ENCODE peak calls at places on chromosomes 6 and 20, in ten cellular contexts. One of them, this sample, is unnamed.
A peak's percentile ranks its signal among the peaks of the same experiment; 100 is the strongest.

GRCh38 chr6:26003102-26003694 is 40.6 kb downstream of the TRIM38 start:
- DNase-seq in right lobe of liver: no peak
- DNase-seq in bronchial epithelial cell: peak; percentile 63
- DNase-seq in heart left ventricle: peak; percentile 47
- DNase-seq in brain microvascular endothelial cell: peak; percentile 54
- DNase-seq in left ventricle myocardium inferior: no peak
- DNase-seq in WTC11: peak; percentile 77
- DNase-seq in uterus: peak; percentile 56
- DNase-seq in choroid plexus epithelial cell: peak; percentile 72
- DNase-seq in progenitor cell of endocrine pancreas: peak; percentile 46
- DNase-seq in this sample: peak; percentile 76

GRCh38 chr6:48826884-48827701 is 636.0 kb downstream of the MMUT start:
- DNase-seq in right lobe of liver: no peak
- DNase-seq in bronchial epithelial cell: peak; percentile 99
- DNase-seq in heart left ventricle: no peak
- DNase-seq in brain microvascular endothelial cell: peak; percentile 98
- DNase-seq in left ventricle myocardium inferior: no peak
- DNase-seq in WTC11: no peak
- DNase-seq in uterus: no peak
- DNase-seq in choroid plexus epithelial cell: peak; percentile 89
- DNase-seq in progenitor cell of endocrine pancreas: no peak
- DNase-seq in this sample: no peak

GRCh38 chr20:57680131-57680716 is 29.6 kb downstream of the PMEPA1 start:
- DNase-seq in right lobe of liver: no peak
- DNase-seq in bronchial epithelial cell: no peak
- DNase-seq in heart left ventricle: no peak
- DNase-seq in brain microvascular endothelial cell: no peak
- DNase-seq in left ventricle myocardium inferior: no peak
- DNase-seq in WTC11: no peak
- DNase-seq in uterus: no peak
- DNase-seq in choroid plexus epithelial cell: peak; percentile 28
- DNase-seq in progenitor cell of endocrine pancreas: no peak
- DNase-seq in this sample: no peak

GRCh38 chr20:48407710-48408109 is 420.1 kb downstream of the PREX1 start:
- DNase-seq in right lobe of liver: no peak
- DNase-seq in bronchial epithelial cell: no peak
- DNase-seq in heart left ventricle: no peak
- DNase-seq in brain microvascular endothelial cell: no peak
- DNase-seq in left ventricle myocardium inferior: no peak
- DNase-seq in WTC11: no peak
- DNase-seq in uterus: no peak
- DNase-seq in choroid plexus epithelial cell: no peak
- DNase-seq in progenitor cell of endocrine pancreas: no peak
- DNase-seq in this sample: no peak

GRCh38 chr6:6591778-6592388 is 3.4 kb downstream of the LY86 start:
- DNase-seq in right lobe of liver: no peak
- DNase-seq in bronchial epithelial cell: no peak
- DNase-seq in heart left ventricle: peak; percentile 43
- DNase-seq in brain microvascular endothelial cell: no peak
- DNase-seq in left ventricle myocardium inferior: no peak
- DNase-seq in WTC11: no peak
- DNase-seq in uterus: no peak
- DNase-seq in choroid plexus epithelial cell: no peak
- DNase-seq in progenitor cell of endocrine pancreas: no peak
- DNase-seq in this sample: no peak

GRCh38 chr6:25173951-25174474 is 105.2 kb upstream of the CARMIL1 start:
- DNase-seq in right lobe of liver: no peak
- DNase-seq in bronchial epithelial cell: peak; percentile 96
- DNase-seq in heart left ventricle: no peak
- DNase-seq in brain microvascular endothelial cell: peak; percentile 82
- DNase-seq in left ventricle myocardium inferior: no peak
- DNase-seq in WTC11: no peak
- DNase-seq in uterus: no peak
- DNase-seq in choroid plexus epithelial cell: peak; percentile 97
- DNase-seq in progenitor cell of endocrine pancreas: no peak
- DNase-seq in this sample: no peak

GRCh38 chr20:50347568-50347981 is 156.9 kb downstream of the CEBPB start:
- DNase-seq in right lobe of liver: no peak
- DNase-seq in bronchial epithelial cell: no peak
- DNase-seq in heart left ventricle: no peak
- DNase-seq in brain microvascular endothelial cell: no peak
- DNase-seq in left ventricle myocardium inferior: no peak
- DNase-seq in WTC11: no peak
- DNase-seq in uterus: no peak
- DNase-seq in choroid plexus epithelial cell: no peak
- DNase-seq in progenitor cell of endocrine pancreas: no peak
- DNase-seq in this sample: no peak

GRCh38 chr6:139708342-139709199 is 334.1 kb upstream of the CITED2 start:
- DNase-seq in right lobe of liver: no peak
- DNase-seq in bronchial epithelial cell: peak; percentile 30
- DNase-seq in heart left ventricle: no peak
- DNase-seq in brain microvascular endothelial cell: peak; percentile 88
- DNase-seq in left ventricle myocardium inferior: no peak
- DNase-seq in WTC11: no peak
- DNase-seq in uterus: no peak
- DNase-seq in choroid plexus epithelial cell: peak; percentile 91
- DNase-seq in progenitor cell of endocrine pancreas: no peak
- DNase-seq in this sample: no peak

GRCh38 chr20:9329356-9330092 is 184.9 kb upstream of the LAMP5 start:
- DNase-seq in right lobe of liver: no peak
- DNase-seq in bronchial epithelial cell: no peak
- DNase-seq in heart left ventricle: no peak
- DNase-seq in brain microvascular endothelial cell: no peak
- DNase-seq in left ventricle myocardium inferior: no peak
- DNase-seq in WTC11: no peak
- DNase-seq in uterus: no peak
- DNase-seq in choroid plexus epithelial cell: peak; percentile 31
- DNase-seq in progenitor cell of endocrine pancreas: no peak
- DNase-seq in this sample: no peak

GRCh38 chr6:115729036-115729435 is 331.7 kb downstream of the FRK start:
- DNase-seq in right lobe of liver: no peak
- DNase-seq in bronchial epithelial cell: no peak
- DNase-seq in heart left ventricle: no peak
- DNase-seq in brain microvascular endothelial cell: no peak
- DNase-seq in left ventricle myocardium inferior: no peak
- DNase-seq in WTC11: peak; percentile 11
- DNase-seq in uterus: no peak
- DNase-seq in choroid plexus epithelial cell: no peak
- DNase-seq in progenitor cell of endocrine pancreas: no peak
- DNase-seq in this sample: peak; percentile 16

GRCh38 chr20:18588554-18589043 is 745 bp downstream of the DTD1 start:
- DNase-seq in right lobe of liver: no peak
- DNase-seq in bronchial epithelial cell: no peak
- DNase-seq in heart left ventricle: no peak
- DNase-seq in brain microvascular endothelial cell: peak; percentile 1
- DNase-seq in left ventricle myocardium inferior: no peak
- DNase-seq in WTC11: peak; percentile 24
- DNase-seq in uterus: peak; percentile 17
- DNase-seq in choroid plexus epithelial cell: no peak
- DNase-seq in progenitor cell of endocrine pancreas: no peak
- DNase-seq in this sample: peak; percentile 40

GRCh38 chr6:158999154-158999668 is 791 bp downstream of the RSPH3 start:
- DNase-seq in right lobe of liver: no peak
- DNase-seq in bronchial epithelial cell: peak; percentile 21
- DNase-seq in heart left ventricle: no peak
- DNase-seq in brain microvascular endothelial cell: no peak
- DNase-seq in left ventricle myocardium inferior: no peak
- DNase-seq in WTC11: no peak
- DNase-seq in uterus: no peak
- DNase-seq in choroid plexus epithelial cell: peak; percentile 15
- DNase-seq in progenitor cell of endocrine pancreas: no peak
- DNase-seq in this sample: no peak

GRCh38 chr6:14664112-14664592 is 546.6 kb downstream of the CD83 start:
- DNase-seq in right lobe of liver: no peak
- DNase-seq in bronchial epithelial cell: no peak
- DNase-seq in heart left ventricle: no peak
- DNase-seq in brain microvascular endothelial cell: no peak
- DNase-seq in left ventricle myocardium inferior: no peak
- DNase-seq in WTC11: no peak
- DNase-seq in uterus: no peak
- DNase-seq in choroid plexus epithelial cell: peak; percentile 23
- DNase-seq in progenitor cell of endocrine pancreas: no peak
- DNase-seq in this sample: peak; percentile 57

GRCh38 chr6:132227937-132228336 is 173.3 kb downstream of the MOXD1 start:
- DNase-seq in right lobe of liver: no peak
- DNase-seq in bronchial epithelial cell: no peak
- DNase-seq in heart left ventricle: no peak
- DNase-seq in brain microvascular endothelial cell: peak; percentile 77
- DNase-seq in left ventricle myocardium inferior: no peak
- DNase-seq in WTC11: no peak
- DNase-seq in uterus: no peak
- DNase-seq in choroid plexus epithelial cell: peak; percentile 90
- DNase-seq in progenitor cell of endocrine pancreas: no peak
- DNase-seq in this sample: no peak

GRCh38 chr6:148466158-148466557 is 123.5 kb downstream of the SASH1 start:
- DNase-seq in right lobe of liver: no peak
- DNase-seq in bronchial epithelial cell: no peak
- DNase-seq in heart left ventricle: no peak
- DNase-seq in brain microvascular endothelial cell: no peak
- DNase-seq in left ventricle myocardium inferior: no peak
- DNase-seq in WTC11: no peak
- DNase-seq in uterus: no peak
- DNase-seq in choroid plexus epithelial cell: no peak
- DNase-seq in progenitor cell of endocrine pancreas: no peak
- DNase-seq in this sample: no peak

GRCh38 chr6:149015224-149015876 is 268.5 kb downstream of the UST start:
- DNase-seq in right lobe of liver: no peak
- DNase-seq in bronchial epithelial cell: no peak
- DNase-seq in heart left ventricle: no peak
- DNase-seq in brain microvascular endothelial cell: peak; percentile 28
- DNase-seq in left ventricle myocardium inferior: no peak
- DNase-seq in WTC11: no peak
- DNase-seq in uterus: no peak
- DNase-seq in choroid plexus epithelial cell: peak; percentile 72
- DNase-seq in progenitor cell of endocrine pancreas: no peak
- DNase-seq in this sample: no peak

GRCh38 chr6:111871207-111871606 is 2.0 kb downstream of the FYN start:
- DNase-seq in right lobe of liver: no peak
- DNase-seq in bronchial epithelial cell: no peak
- DNase-seq in heart left ventricle: no peak
- DNase-seq in brain microvascular endothelial cell: no peak
- DNase-seq in left ventricle myocardium inferior: no peak
- DNase-seq in WTC11: no peak
- DNase-seq in uterus: no peak
- DNase-seq in choroid plexus epithelial cell: peak; percentile 20
- DNase-seq in progenitor cell of endocrine pancreas: no peak
- DNase-seq in this sample: no peak

GRCh38 chr20:57361517-57361916 is 10.5 kb downstream of the RAE1 start:
- DNase-seq in right lobe of liver: no peak
- DNase-seq in bronchial epithelial cell: peak; percentile 89
- DNase-seq in heart left ventricle: no peak
- DNase-seq in brain microvascular endothelial cell: peak; percentile 77
- DNase-seq in left ventricle myocardium inferior: no peak
- DNase-seq in WTC11: no peak
- DNase-seq in uterus: no peak
- DNase-seq in choroid plexus epithelial cell: peak; percentile 73
- DNase-seq in progenitor cell of endocrine pancreas: no peak
- DNase-seq in this sample: no peak

GRCh38 chr6:137202078-137202477 is 17.1 kb downstream of the IFNGR1 start:
- DNase-seq in right lobe of liver: no peak
- DNase-seq in bronchial epithelial cell: no peak
- DNase-seq in heart left ventricle: peak; percentile 33
- DNase-seq in brain microvascular endothelial cell: no peak
- DNase-seq in left ventricle myocardium inferior: no peak
- DNase-seq in WTC11: no peak
- DNase-seq in uterus: no peak
- DNase-seq in choroid plexus epithelial cell: no peak
- DNase-seq in progenitor cell of endocrine pancreas: no peak
- DNase-seq in this sample: no peak
- TF ChIP-seq CTCF in right lobe of liver: no peak
- TF ChIP-seq CTCF in bronchial epithelial cell: no peak
- TF ChIP-seq CTCF in heart left ventricle: peak; percentile 49
- TF ChIP-seq CTCF in brain microvascular endothelial cell: peak; percentile 48
- TF ChIP-seq CTCF in left ventricle myocardium inferior: peak; percentile 69
- TF ChIP-seq CTCF in WTC11: no peak
- TF ChIP-seq CTCF in uterus: no peak
- TF ChIP-seq CTCF in choroid plexus epithelial cell: peak; percentile 57
- TF ChIP-seq CTCF in progenitor cell of endocrine pancreas: peak; percentile 35
- TF ChIP-seq CTCF in this sample: no peak

GRCh38 chr6:89612121-89612520 is 26.4 kb downstream of the LYRM2 start:
- DNase-seq in right lobe of liver: no peak
- DNase-seq in bronchial epithelial cell: no peak
- DNase-seq in heart left ventricle: no peak
- DNase-seq in brain microvascular endothelial cell: no peak
- DNase-seq in left ventricle myocardium inferior: no peak
- DNase-seq in WTC11: peak; percentile 57
- DNase-seq in uterus: no peak
- DNase-seq in choroid plexus epithelial cell: no peak
- DNase-seq in progenitor cell of endocrine pancreas: no peak
- DNase-seq in this sample: no peak
- TF ChIP-seq CTCF in right lobe of liver: no peak
- TF ChIP-seq CTCF in bronchial epithelial cell: no peak
- TF ChIP-seq CTCF in heart left ventricle: no peak
- TF ChIP-seq CTCF in brain microvascular endothelial cell: no peak
- TF ChIP-seq CTCF in left ventricle myocardium inferior: no peak
- TF ChIP-seq CTCF in WTC11: no peak
- TF ChIP-seq CTCF in uterus: no peak
- TF ChIP-seq CTCF in choroid plexus epithelial cell: no peak
- TF ChIP-seq CTCF in progenitor cell of endocrine pancreas: peak; percentile 41
- TF ChIP-seq CTCF in this sample: no peak

DNA sequence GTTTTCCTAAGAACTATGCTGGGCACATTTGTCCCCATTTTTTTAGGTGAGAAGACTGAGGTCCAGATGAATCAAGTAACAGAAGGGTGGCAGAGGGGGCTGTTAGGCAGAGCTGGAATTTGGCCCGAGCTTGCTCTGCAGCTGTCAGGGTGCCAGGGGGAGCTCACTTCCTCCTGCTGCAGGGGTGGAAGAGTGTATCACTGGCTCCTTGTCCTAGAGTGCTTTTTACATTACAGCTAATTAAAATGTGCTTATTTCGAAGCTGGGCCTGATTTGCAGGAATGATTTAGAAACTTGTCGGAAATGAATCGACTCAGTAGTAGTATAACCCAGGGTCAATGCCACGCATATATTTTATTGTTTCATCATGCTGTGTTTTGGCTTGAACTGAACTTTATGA is 11.1 kb downstream of the TOX2 start:
- DNase-seq in right lobe of liver: no peak
- DNase-seq in bronchial epithelial cell: no peak
- DNase-seq in heart left ventricle: no peak
- DNase-seq in brain microvascular endothelial cell: no peak
- DNase-seq in left ventricle myocardium inferior: peak; percentile 30
- DNase-seq in WTC11: no peak
- DNase-seq in uterus: no peak
- DNase-seq in choroid plexus epithelial cell: peak; percentile 47
- DNase-seq in progenitor cell of endocrine pancreas: no peak
- DNase-seq in this sample: no peak
- TF ChIP-seq CTCF in right lobe of liver: peak; percentile 9
- TF ChIP-seq CTCF in bronchial epithelial cell: no peak
- TF ChIP-seq CTCF in heart left ventricle: no peak
- TF ChIP-seq CTCF in brain microvascular endothelial cell: peak; percentile 19
- TF ChIP-seq CTCF in left ventricle myocardium inferior: no peak
- TF ChIP-seq CTCF in WTC11: no peak
- TF ChIP-seq CTCF in uterus: no peak
- TF ChIP-seq CTCF in choroid plexus epithelial cell: peak; percentile 17
- TF ChIP-seq CTCF in progenitor cell of endocrine pancreas: no peak
- TF ChIP-seq CTCF in this sample: no peak

DNA sequence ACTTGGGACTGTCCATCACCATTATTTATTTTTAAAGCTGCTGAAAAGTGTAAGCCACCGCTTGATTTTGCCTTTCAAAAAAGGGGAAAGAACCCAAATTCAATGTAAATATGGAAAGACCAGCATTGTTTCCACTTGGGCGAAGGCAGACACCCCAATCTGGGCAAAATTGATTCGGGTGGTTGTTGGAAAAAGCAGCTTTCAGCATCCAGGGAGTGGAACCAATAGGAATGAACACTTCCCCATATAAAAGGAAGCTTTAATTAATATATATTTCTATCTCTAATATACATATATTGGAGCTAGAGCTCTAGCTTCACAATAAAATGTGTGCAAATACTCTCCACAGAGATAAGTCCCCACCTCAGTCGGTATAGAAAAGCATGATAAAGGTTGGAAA is at the start of gene TFAP2D:
- DNase-seq in right lobe of liver: no peak
- DNase-seq in bronchial epithelial cell: no peak
- DNase-seq in heart left ventricle: no peak
- DNase-seq in brain microvascular endothelial cell: no peak
- DNase-seq in left ventricle myocardium inferior: no peak
- DNase-seq in WTC11: no peak
- DNase-seq in uterus: no peak
- DNase-seq in choroid plexus epithelial cell: no peak
- DNase-seq in progenitor cell of endocrine pancreas: no peak
- DNase-seq in this sample: no peak
- TF ChIP-seq CTCF in right lobe of liver: no peak
- TF ChIP-seq CTCF in bronchial epithelial cell: no peak
- TF ChIP-seq CTCF in heart left ventricle: no peak
- TF ChIP-seq CTCF in brain microvascular endothelial cell: no peak
- TF ChIP-seq CTCF in left ventricle myocardium inferior: no peak
- TF ChIP-seq CTCF in WTC11: no peak
- TF ChIP-seq CTCF in uterus: no peak
- TF ChIP-seq CTCF in choroid plexus epithelial cell: no peak
- TF ChIP-seq CTCF in progenitor cell of endocrine pancreas: no peak
- TF ChIP-seq CTCF in this sample: no peak